ENCODE peak calls at places on chromosomes 4 and X, in six cellular contexts. I is AG10803, B is M059J, T is germinal center, D is H7, Q is activated T-helper 1 cell treated with Interleukin-2 at 50 U/mL for 16 hours. P is an unnamed sample.

GRCh38 chrX:46576458-46576857 is 2.9 kb downstream of the CHST7 start:
- DNase-seq in I (peak; percentile 37), D (no peak), T (no peak), Q (no peak), B (no peak), P (no peak)

GRCh38 chr4:94803181-94803580 is 45.4 kb downstream of the BMPR1B start:
- DNase-seq in B (peak; percentile 8), Q (no peak), I (peak; percentile 40), T (no peak), D (no peak), P (no peak)

GRCh38 chrX:38817004-38817703 is 15.9 kb downstream of the MID1IP1 start:
- DNase-seq in I (peak; percentile 43), Q (no peak), T (peak; percentile 4), B (peak; percentile 64), D (peak; percentile 31), P (peak; percentile 3)

GRCh38 chr4:167717495-167717894 is 374.8 kb upstream of the ANXA10 start:
- DNase-seq in B (no peak), Q (no peak), I (no peak), T (no peak), D (no peak), P (no peak)

GRCh38 chr4:11073621-11074051 is 355.1 kb downstream of the HS3ST1 start:
- DNase-seq in D (peak; percentile 8), B (peak; percentile 31), I (peak; percentile 9), Q (no peak), T (no peak), P (no peak)

GRCh38 chr4:184983660-184984356 is 34.5 kb upstream of the HELT start:
- DNase-seq in D (peak; percentile 92), B (peak; percentile 57), Q (peak; percentile 45), I (peak; percentile 34), T (peak; percentile 70), P (peak; percentile 84)

GRCh38 chr4:138522366-138522765 is 280.2 kb upstream of the SLC7A11 start:
- DNase-seq in I (peak; percentile 24), B (peak; percentile 12), D (peak; percentile 22), T (no peak), Q (no peak), P (peak; percentile 10)

GRCh38 chr4:43835869-43836268 is 612.7 kb downstream of the KCTD8 start:
- DNase-seq in Q (no peak), I (no peak), T (no peak), B (no peak), D (no peak), P (no peak)

GRCh38 chr4:38133711-38134480 is 173.7 kb downstream of the PTTG2 start:
- DNase-seq in I (peak; percentile 24), Q (no peak), T (no peak), D (no peak), B (peak; percentile 41), P (no peak)

GRCh38 chrX:132489256-132490085 is 633 bp upstream of the MBNL3 start:
- DNase-seq in D (peak; percentile 79), B (peak; percentile 66), Q (peak; percentile 28), T (peak; percentile 36), I (no peak), P (peak; percentile 58)

GRCh38 chr4:113052379-113052951 is 3.0 kb downstream of the ANK2 start:
- DNase-seq in B (peak; percentile 63), Q (no peak), I (peak; percentile 60), D (no peak), T (no peak), P (peak; percentile 33)

GRCh38 chr4:136032391-136032790 is 1499.9 kb downstream of the PCDH18 start:
- DNase-seq in D (no peak), Q (no peak), B (no peak), T (no peak), I (no peak), P (no peak)